ENCODE peak calls at places on chromosomes 1 and 21, in nine cellular contexts. I, D, W, J, A, U, P, E and R are unnamed samples.

GRCh38 chr1:56411484-56412180 is 167.7 kb downstream of the PLPP3 start:
- DNase-seq in I (no peak), D (no peak), W (no peak), J (no peak), A (no peak), U (no peak), P (no peak), E (no peak), R (no peak)

GRCh38 chr1:2499986-2500596 is 24.0 kb downstream of the PLCH2 start:
- DNase-seq in I (no peak), D (no peak), W (no peak), J (no peak), A (no peak), U (no peak), P (no peak), E (no peak), R (no peak)

GRCh38 chr21:42609806-42610205 is 43.6 kb upstream of the PDE9A start:
- DNase-seq in I (no peak), D (no peak), W (no peak), J (peak), A (no peak), U (peak), P (no peak), E (no peak), R (no peak)

GRCh38 chr1:169128565-169128964 is 22.1 kb downstream of the ATP1B1 start:
- DNase-seq in I (no peak), D (no peak), W (no peak), J (no peak), A (no peak), U (no peak), P (no peak), E (no peak), R (no peak)

GRCh38 chr1:8702848-8703810 is 114.3 kb downstream of the RERE start:
- DNase-seq in I (peak), D (peak), W (peak), J (peak), A (peak), U (peak), P (peak), E (peak), R (peak)

GRCh38 chr21:39593522-39593921 is 19.2 kb upstream of the B3GALT5 start:
- DNase-seq in I (no peak), D (no peak), W (no peak), J (no peak), A (no peak), U (no peak), P (no peak), E (no peak), R (no peak)

GRCh38 chr1:109760581-109761226 is 3.0 kb downstream of the EPS8L3 start:
- DNase-seq in I (no peak), D (no peak), W (no peak), J (peak), A (no peak), U (no peak), P (no peak), E (no peak), R (no peak)

GRCh38 chr1:30882678-30883388 is 25.7 kb downstream of the SDC3 start:
- DNase-seq in I (no peak), D (no peak), W (no peak), J (no peak), A (no peak), U (no peak), P (peak), E (no peak), R (peak)

GRCh38 chr21:17537299-17537698 is 24.5 kb downstream of the CXADR start:
- DNase-seq in I (no peak), D (peak), W (peak), J (no peak), A (no peak), U (no peak), P (no peak), E (no peak), R (no peak)

GRCh38 chr1:232016636-232017035 is 390.0 kb downstream of the DISC1 start:
- DNase-seq in I (peak), D (no peak), W (no peak), J (no peak), A (no peak), U (no peak), P (no peak), E (peak), R (no peak)

GRCh38 chr1:241857131-241857530 is 9.1 kb downstream of the EXO1 start:
- DNase-seq in I (no peak), D (no peak), W (no peak), J (no peak), A (no peak), U (no peak), P (no peak), E (no peak), R (no peak)

GRCh38 chr1:194164755-194165154 is 978.3 kb upstream of the B3GALT2 start:
- DNase-seq in I (no peak), D (no peak), W (no peak), J (no peak), A (no peak), U (no peak), P (no peak), E (no peak), R (no peak)

GRCh38 chr1:40317394-40318074 is 448 bp upstream of the COL9A2 start:
- DNase-seq in I (no peak), D (no peak), W (no peak), J (no peak), A (no peak), U (no peak), P (no peak), E (no peak), R (peak)

GRCh38 chr1:7630378-7630777 is 140.7 kb upstream of the VAMP3 start:
- DNase-seq in I (no peak), D (no peak), W (no peak), J (no peak), A (no peak), U (no peak), P (no peak), E (no peak), R (no peak)

GRCh38 chr1:43321331-43321891 is 16.2 kb upstream of the MPL start:
- DNase-seq in I (no peak), D (no peak), W (no peak), J (no peak), A (no peak), U (no peak), P (no peak), E (no peak), R (no peak)

GRCh38 chr1:214568328-214568727 is 16.9 kb upstream of the PTPN14 start:
- DNase-seq in I (peak), D (peak), W (no peak), J (no peak), A (no peak), U (no peak), P (no peak), E (no peak), R (no peak)

GRCh38 chr1:175933801-175934200 is 190.4 kb upstream of the TNR start:
- DNase-seq in I (peak), D (peak), W (no peak), J (no peak), A (no peak), U (no peak), P (no peak), E (no peak), R (no peak)

GRCh38 chr1:19676438-19676922 is 11.8 kb downstream of the HTR6 start:
- DNase-seq in I (peak), D (peak), W (peak), J (no peak), A (no peak), U (peak), P (no peak), E (peak), R (no peak)

GRCh38 chr21:42125571-42126544 is 54.7 kb downstream of the UMODL1 start:
- DNase-seq in I (peak), D (peak), W (peak), J (no peak), A (no peak), U (no peak), P (no peak), E (peak), R (no peak)

GRCh38 chr1:47935856-47936255 is 61.3 kb downstream of the TRABD2B start:
- DNase-seq in I (no peak), D (no peak), W (no peak), J (no peak), A (no peak), U (no peak), P (no peak), E (no peak), R (no peak)

GRCh38 chr1:119275145-119275929 is 93.2 kb upstream of the HAO2 start:
- DNase-seq in I (peak), D (peak), W (peak), J (no peak), A (no peak), U (peak), P (no peak), E (peak), R (no peak)

GRCh38 chr21:45295576-45296365 is 8.1 kb upstream of the POFUT2 start:
- DNase-seq in I (peak), D (peak), W (no peak), J (no peak), A (no peak), U (peak), P (no peak), E (no peak), R (no peak)